ENCODE peak calls at places on chromosome X, in eight cellular contexts. M, U, Y, E, J, Z, G and D are unnamed samples.
A peak's percentile ranks its signal among the peaks of the same experiment; 100 is the strongest.

GRCh38 chrX:110022555-110023448 is 19.9 kb downstream of the TMEM164 start:
- DNase-seq in M (no peak), U (no peak), Y (no peak), E (no peak), J (no peak), Z (no peak), G (no peak), D (no peak)

GRCh38 chrX:47060708-47061107 is 17.5 kb upstream of the RGN start:
- DNase-seq in M (no peak), U (no peak), Y (no peak), E (no peak), J (no peak), Z (no peak), G (no peak), D (no peak)

GRCh38 chrX:74535211-74535621 is 79.2 kb downstream of the RLIM start:
- DNase-seq in M (peak; percentile 8), U (no peak), Y (no peak), E (peak; percentile 59), J (peak; percentile 70), Z (peak; percentile 79), G (no peak), D (no peak)

GRCh38 chrX:74420194-74421035 is 878 bp upstream of the SLC16A2 start:
- DNase-seq in M (peak; percentile 35), U (no peak), Y (peak; percentile 84), E (peak; percentile 55), J (peak; percentile 58), Z (peak; percentile 38), G (no peak), D (peak; percentile 32)

GRCh38 chrX:48683411-48683982 is at the start of gene WAS:
- DNase-seq in M (no peak), U (peak; percentile 63), Y (peak; percentile 77), E (no peak), J (no peak), Z (no peak), G (peak; percentile 32), D (no peak)

GRCh38 chrX:56281789-56282188 is 49.6 kb downstream of the KLF8 start:
- DNase-seq in M (no peak), U (no peak), Y (no peak), E (peak; percentile 1), J (peak; percentile 40), Z (peak; percentile 35), G (peak; percentile 1), D (no peak)

GRCh38 chrX:39766882-39767281 is 330.9 kb downstream of the BCOR start:
- DNase-seq in M (no peak), U (no peak), Y (no peak), E (no peak), J (no peak), Z (no peak), G (no peak), D (no peak)

GRCh38 chrX:72644946-72645345 is 69.2 kb downstream of the PHKA1 start:
- DNase-seq in M (peak; percentile 25), U (no peak), Y (no peak), E (no peak), J (no peak), Z (no peak), G (no peak), D (no peak)

GRCh38 chrX:10794203-10794630 is 173.8 kb upstream of the MID1 start:
- DNase-seq in M (no peak), U (no peak), Y (no peak), E (no peak), J (no peak), Z (no peak), G (no peak), D (no peak)

GRCh38 chrX:3443186-3443585 is 96.7 kb upstream of the MXRA5 start:
- DNase-seq in M (no peak), U (no peak), Y (no peak), E (no peak), J (no peak), Z (no peak), G (no peak), D (no peak)

GRCh38 chrX:150854856-150855255 is 43.6 kb downstream of the CD99L2 start:
- DNase-seq in M (peak; percentile 4), U (no peak), Y (no peak), E (no peak), J (no peak), Z (no peak), G (no peak), D (no peak)

GRCh38 chrX:148634591-148634990 is 134.2 kb downstream of the AFF2 start:
- DNase-seq in M (no peak), U (no peak), Y (no peak), E (no peak), J (no peak), Z (no peak), G (no peak), D (no peak)

GRCh38 chrX:85964744-85965143 is 82.6 kb downstream of the CHM start:
- DNase-seq in M (no peak), U (no peak), Y (no peak), E (no peak), J (peak; percentile 7), Z (peak; percentile 11), G (no peak), D (no peak)

GRCh38 chrX:96683997-96684338 is 674 bp upstream of the DIAPH2 start:
- DNase-seq in M (no peak), U (no peak), Y (no peak), E (no peak), J (no peak), Z (peak; percentile 23), G (no peak), D (no peak)

GRCh38 chrX:93422693-93423092 is 250.7 kb downstream of the NAP1L3 start:
- DNase-seq in M (no peak), U (no peak), Y (no peak), E (no peak), J (peak; percentile 11), Z (no peak), G (no peak), D (no peak)

GRCh38 chrX:118496763-118497079 is 1.1 kb downstream of the DOCK11 start:
- DNase-seq in M (no peak), U (no peak), Y (no peak), E (peak; percentile 2), J (no peak), Z (no peak), G (no peak), D (no peak)

GRCh38 chrX:130828641-130829040 is 74.4 kb downstream of the ENOX2 start:
- DNase-seq in M (no peak), U (no peak), Y (no peak), E (no peak), J (no peak), Z (no peak), G (no peak), D (no peak)

GRCh38 chrX:118216086-118216485 is 99.5 kb upstream of the KLHL13 start:
- DNase-seq in M (no peak), U (no peak), Y (no peak), E (peak; percentile 6), J (peak; percentile 3), Z (no peak), G (no peak), D (no peak)

GRCh38 chrX:9885150-9885549 is 82.0 kb upstream of the CLDN34 start:
- DNase-seq in M (peak; percentile 49), U (peak; percentile 30), Y (peak; percentile 83), E (peak; percentile 63), J (peak; percentile 75), Z (peak; percentile 80), G (peak; percentile 21), D (peak; percentile 71)

GRCh38 chrX:153495362-153495751 is 577 bp downstream of the BGN start:
- DNase-seq in M (peak; percentile 75), U (no peak), Y (no peak), E (peak; percentile 37), J (peak; percentile 49), Z (peak; percentile 41), G (no peak), D (no peak)

GRCh38 chrX:131792356-131792749 is 230.7 kb upstream of the STK26 start:
- DNase-seq in M (no peak), U (no peak), Y (peak; percentile 90), E (no peak), J (no peak), Z (no peak), G (no peak), D (peak; percentile 82)

GRCh38 chrX:53001958-53002357 is 43.6 kb upstream of the FAM156A start:
- DNase-seq in M (no peak), U (no peak), Y (no peak), E (no peak), J (no peak), Z (no peak), G (no peak), D (no peak)

GRCh38 chrX:56761167-56761566 is 32.1 kb downstream of the NBDY start:
- DNase-seq in M (no peak), U (no peak), Y (no peak), E (no peak), J (no peak), Z (no peak), G (no peak), D (no peak)

GRCh38 chrX:43655961-43656494 is at the start of gene MAOA:
- DNase-seq in M (peak; percentile 34), U (no peak), Y (peak; percentile 82), E (peak; percentile 9), J (peak; percentile 55), Z (no peak), G (no peak), D (no peak)

GRCh38 chrX:646796-647195 is 16.2 kb downstream of the SHOX start:
- DNase-seq in M (no peak), U (no peak), Y (no peak), E (no peak), J (no peak), Z (no peak), G (no peak), D (no peak)